ENCODE peak calls at places on chromosome 6, in eight cellular contexts. One of them, this sample, is unnamed.

GRCh38 chr6:134714679-134715078 is 235.2 kb downstream of the ALDH8A1 start:
- DNase-seq in iPS DF 6.9: no peak
- DNase-seq in non-pigmented ciliary epithelial cell: peak
- DNase-seq in type B pancreatic cell: no peak
- DNase-seq in HuH-7.5: no peak
- DNase-seq in A549: no peak
- DNase-seq in naive thymus-derived CD4-positive, alpha-beta T cell: no peak
- DNase-seq in endothelial cell: no peak
- DNase-seq in this sample: no peak

GRCh38 chr6:101800598-101800997 is 407.1 kb downstream of the GRIK2 start:
- DNase-seq in iPS DF 6.9: no peak
- DNase-seq in non-pigmented ciliary epithelial cell: no peak
- DNase-seq in type B pancreatic cell: no peak
- DNase-seq in HuH-7.5: no peak
- DNase-seq in A549: no peak
- DNase-seq in naive thymus-derived CD4-positive, alpha-beta T cell: no peak
- DNase-seq in endothelial cell: no peak
- DNase-seq in this sample: no peak

GRCh38 chr6:44151348-44152108 is 7.1 kb upstream of the CAPN11 start:
- DNase-seq in iPS DF 6.9: peak
- DNase-seq in non-pigmented ciliary epithelial cell: no peak
- DNase-seq in type B pancreatic cell: peak
- DNase-seq in HuH-7.5: peak
- DNase-seq in A549: peak
- DNase-seq in naive thymus-derived CD4-positive, alpha-beta T cell: peak
- DNase-seq in endothelial cell: peak
- DNase-seq in this sample: no peak

GRCh38 chr6:116682334-116682712 is 1.3 kb downstream of the KPNA5 start:
- DNase-seq in iPS DF 6.9: no peak
- DNase-seq in non-pigmented ciliary epithelial cell: peak
- DNase-seq in type B pancreatic cell: no peak
- DNase-seq in HuH-7.5: no peak
- DNase-seq in A549: no peak
- DNase-seq in naive thymus-derived CD4-positive, alpha-beta T cell: peak
- DNase-seq in endothelial cell: no peak
- DNase-seq in this sample: no peak

GRCh38 chr6:21594427-21595264 is 1.1 kb downstream of the SOX4 start:
- DNase-seq in iPS DF 6.9: no peak
- DNase-seq in non-pigmented ciliary epithelial cell: no peak
- DNase-seq in type B pancreatic cell: peak
- DNase-seq in HuH-7.5: no peak
- DNase-seq in A549: peak
- DNase-seq in naive thymus-derived CD4-positive, alpha-beta T cell: peak
- DNase-seq in endothelial cell: peak
- DNase-seq in this sample: no peak

GRCh38 chr6:130140084-130140483 is 82.7 kb downstream of the SAMD3 start:
- DNase-seq in iPS DF 6.9: no peak
- DNase-seq in non-pigmented ciliary epithelial cell: no peak
- DNase-seq in type B pancreatic cell: no peak
- DNase-seq in HuH-7.5: no peak
- DNase-seq in A549: no peak
- DNase-seq in naive thymus-derived CD4-positive, alpha-beta T cell: no peak
- DNase-seq in endothelial cell: no peak
- DNase-seq in this sample: no peak

GRCh38 chr6:76697585-76697984 is 625.1 kb upstream of the IMPG1 start:
- DNase-seq in iPS DF 6.9: no peak
- DNase-seq in non-pigmented ciliary epithelial cell: no peak
- DNase-seq in type B pancreatic cell: no peak
- DNase-seq in HuH-7.5: no peak
- DNase-seq in A549: no peak
- DNase-seq in naive thymus-derived CD4-positive, alpha-beta T cell: no peak
- DNase-seq in endothelial cell: no peak
- DNase-seq in this sample: no peak

GRCh38 chr6:77548662-77549366 is 85.5 kb upstream of the HTR1B start:
- DNase-seq in iPS DF 6.9: no peak
- DNase-seq in non-pigmented ciliary epithelial cell: no peak
- DNase-seq in type B pancreatic cell: no peak
- DNase-seq in HuH-7.5: no peak
- DNase-seq in A549: no peak
- DNase-seq in naive thymus-derived CD4-positive, alpha-beta T cell: no peak
- DNase-seq in endothelial cell: no peak
- DNase-seq in this sample: no peak

GRCh38 chr6:166760288-166760687 is 133.2 kb upstream of the RPS6KA2 start:
- DNase-seq in iPS DF 6.9: no peak
- DNase-seq in non-pigmented ciliary epithelial cell: no peak
- DNase-seq in type B pancreatic cell: no peak
- DNase-seq in HuH-7.5: no peak
- DNase-seq in A549: no peak
- DNase-seq in naive thymus-derived CD4-positive, alpha-beta T cell: peak
- DNase-seq in endothelial cell: no peak
- DNase-seq in this sample: no peak

GRCh38 chr6:37155394-37156312 is 14.3 kb upstream of the PIM1 start:
- DNase-seq in iPS DF 6.9: no peak
- DNase-seq in non-pigmented ciliary epithelial cell: no peak
- DNase-seq in type B pancreatic cell: no peak
- DNase-seq in HuH-7.5: no peak
- DNase-seq in A549: no peak
- DNase-seq in naive thymus-derived CD4-positive, alpha-beta T cell: no peak
- DNase-seq in endothelial cell: no peak
- DNase-seq in this sample: no peak

GRCh38 chr6:125598422-125598821 is 151.0 kb upstream of the HEY2 start:
- DNase-seq in iPS DF 6.9: no peak
- DNase-seq in non-pigmented ciliary epithelial cell: no peak
- DNase-seq in type B pancreatic cell: no peak
- DNase-seq in HuH-7.5: no peak
- DNase-seq in A549: no peak
- DNase-seq in naive thymus-derived CD4-positive, alpha-beta T cell: no peak
- DNase-seq in endothelial cell: no peak
- DNase-seq in this sample: no peak

GRCh38 chr6:96923871-96924493 is 546 bp upstream of the KLHL32 start:
- DNase-seq in iPS DF 6.9: peak
- DNase-seq in non-pigmented ciliary epithelial cell: no peak
- DNase-seq in type B pancreatic cell: no peak
- DNase-seq in HuH-7.5: no peak
- DNase-seq in A549: no peak
- DNase-seq in naive thymus-derived CD4-positive, alpha-beta T cell: no peak
- DNase-seq in endothelial cell: no peak
- DNase-seq in this sample: peak

This sample was measured in NT2/D1.